ENCODE peak calls at places on chromosome 21, in six cellular contexts. F is GM12878, M is endothelial cell of umbilical vein, V is mesenchymal stem cell, Q is IMR-90, P is GM23248. W is an unnamed sample.

GRCh38 chr21:26388731-26389231 is 184.3 kb downstream of the CYYR1 start:
- DNase-seq in F (no peak), M (peak; percentile 68), V (peak; percentile 50), Q (peak; percentile 38), P (peak; percentile 88), W (no peak)

GRCh38 chr21:19461481-19462205 is 1058.1 kb upstream of the TMPRSS15 start:
- DNase-seq in F (no peak), M (no peak), V (no peak), Q (no peak), P (no peak), W (no peak)

GRCh38 chr21:44898011-44898493 is 22.6 kb downstream of the ITGB2 start:
- DNase-seq in F (no peak), M (no peak), V (no peak), Q (no peak), P (no peak), W (no peak)

GRCh38 chr21:25563399-25564116 is 43.7 kb downstream of the MRPL39 start:
- DNase-seq in F (peak; percentile 87), M (peak; percentile 49), V (peak; percentile 16), Q (no peak), P (peak; percentile 7), W (no peak)

GRCh38 chr21:45087022-45087823 is 12.8 kb downstream of the ADARB1 start:
- DNase-seq in F (no peak), M (no peak), V (no peak), Q (peak; percentile 44), P (no peak), W (no peak)

GRCh38 chr21:33070921-33071877 is 1.3 kb downstream of the OLIG1 start:
- DNase-seq in F (no peak), M (no peak), V (peak; percentile 23), Q (no peak), P (peak; percentile 13), W (peak; percentile 35)

GRCh38 chr21:44695176-44695575 is 1.8 kb upstream of the KRTAP10-12 start:
- DNase-seq in F (no peak), M (no peak), V (no peak), Q (no peak), P (no peak), W (no peak)

GRCh38 chr21:14677639-14678179 is 131.6 kb upstream of the SAMSN1 start:
- DNase-seq in F (no peak), M (no peak), V (no peak), Q (no peak), P (no peak), W (no peak)

GRCh38 chr21:26449161-26449560 is 123.9 kb downstream of the CYYR1 start:
- DNase-seq in F (no peak), M (peak; percentile 9), V (peak; percentile 89), Q (peak; percentile 43), P (peak; percentile 88), W (no peak)

GRCh38 chr21:25881524-25882376 is 147.0 kb downstream of the GABPA start:
- DNase-seq in F (peak; percentile 9), M (peak; percentile 65), V (peak; percentile 66), Q (peak; percentile 61), P (peak; percentile 67), W (peak; percentile 56)

GRCh38 chr21:34636961-34637360 is 22.0 kb upstream of the RCAN1 start:
- DNase-seq in F (no peak), M (no peak), V (no peak), Q (no peak), P (no peak), W (no peak)
- H2AFZ ChIP-seq in F (no peak overlapping the region), M (no peak overlapping the region), V (no peak overlapping the region), Q (no peak overlapping the region), P (no peak overlapping the region), W (no peak overlapping the region)

DNA sequence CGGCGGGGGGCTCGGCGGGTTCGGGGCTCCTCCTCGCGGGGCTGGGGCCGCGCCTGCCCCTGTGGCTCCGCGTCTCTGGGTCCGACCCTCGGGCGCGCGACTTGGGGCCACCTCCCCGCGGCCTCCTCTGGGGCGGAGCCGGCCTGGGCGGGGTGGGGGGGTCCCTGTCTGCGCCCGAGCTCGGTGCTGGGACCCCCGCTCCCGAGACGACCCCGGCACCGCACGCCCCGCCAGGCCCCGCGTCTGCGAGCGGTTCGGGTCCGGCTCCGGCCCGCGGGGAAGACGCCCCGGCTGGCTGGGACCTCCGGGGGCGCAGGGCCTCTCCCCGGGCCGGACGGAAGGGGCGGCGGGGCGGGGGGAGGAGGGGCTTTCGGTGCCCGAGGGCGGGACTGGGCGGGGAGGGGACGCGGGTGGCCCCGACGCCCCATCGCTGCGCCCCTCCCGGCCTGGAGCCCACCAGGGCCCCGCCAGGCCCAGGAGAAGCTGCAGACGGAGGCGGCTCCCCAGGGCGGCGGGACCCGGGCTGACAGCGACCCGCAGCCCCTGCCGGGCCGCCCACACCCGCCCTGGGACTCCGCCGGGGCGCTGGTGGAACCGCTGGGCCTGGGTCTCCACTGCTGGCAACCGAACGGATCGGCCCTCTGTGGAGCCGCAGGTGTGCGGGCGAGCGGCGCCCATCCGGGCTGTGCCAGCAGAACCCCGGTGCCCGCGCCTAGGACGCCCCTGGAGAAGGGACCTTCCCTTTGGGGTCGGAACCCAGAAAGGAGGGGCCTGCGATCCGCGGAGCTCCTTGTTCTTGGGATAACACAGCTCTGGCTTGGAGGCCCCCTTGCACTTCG is 610 bp downstream of the COL6A2 start:
- DNase-seq in F (no peak), M (no peak), V (no peak), Q (no peak), P (peak; percentile 47), W (no peak)
- H3K9ac ChIP-seq in F (no peak overlapping the region), M (no peak overlapping the region), V (peak overlapping the region; percentile 88), Q (peak overlapping the region; percentile 97), P (peak overlapping the region; percentile 97), W (no peak overlapping the region)

DNA sequence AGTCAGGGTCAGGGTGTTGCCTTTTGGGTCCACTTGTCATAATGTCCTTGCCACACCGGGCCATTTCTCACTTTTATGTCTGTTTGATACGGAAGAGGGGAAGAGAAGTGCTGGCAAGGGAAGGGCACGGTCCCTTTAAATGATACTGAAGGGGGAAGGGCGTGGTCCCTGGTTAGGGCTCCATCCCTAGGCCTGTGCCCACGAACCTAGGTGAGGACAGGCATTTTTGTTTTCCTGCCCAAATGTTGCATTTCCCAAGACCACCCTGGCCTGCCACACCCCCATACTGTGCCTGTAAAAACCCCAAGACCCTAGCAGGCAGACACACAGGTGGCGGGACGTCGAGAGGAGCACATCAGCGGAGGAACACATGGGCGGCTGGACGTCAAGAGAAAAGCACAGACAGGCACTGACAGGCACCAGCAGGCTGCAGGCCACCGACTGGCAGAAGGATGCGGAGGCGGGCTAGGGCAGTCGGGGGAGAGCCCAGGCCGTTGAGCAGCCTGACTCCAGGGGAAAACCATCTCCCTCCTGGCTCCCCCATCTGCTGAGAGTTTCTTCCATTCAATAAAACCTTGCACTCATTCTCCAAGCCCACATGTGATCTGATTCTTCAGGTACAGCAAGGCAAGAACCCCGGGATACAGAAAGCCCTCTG is 25.4 kb downstream of the B3GALT5 start:
- DNase-seq in F (no peak), M (no peak), V (no peak), Q (no peak), P (no peak), W (no peak)
- H2AFZ ChIP-seq in F (no peak overlapping the region), M (no peak overlapping the region), V (no peak overlapping the region), Q (no peak overlapping the region), P (no peak overlapping the region), W (no peak overlapping the region)

GRCh38 chr21:43658769-43659135 is 536 bp downstream of the HSF2BP start:
- DNase-seq in F (no peak), M (no peak), V (no peak), Q (no peak), P (no peak), W (no peak)
- H3K9ac ChIP-seq in F (peak overlapping the region; percentile 94), M (no peak overlapping the region), V (peak overlapping the region; percentile 87), Q (peak overlapping the region; percentile 85), P (peak overlapping the region; percentile 90), W (peak overlapping the region; percentile 37)

DNA sequence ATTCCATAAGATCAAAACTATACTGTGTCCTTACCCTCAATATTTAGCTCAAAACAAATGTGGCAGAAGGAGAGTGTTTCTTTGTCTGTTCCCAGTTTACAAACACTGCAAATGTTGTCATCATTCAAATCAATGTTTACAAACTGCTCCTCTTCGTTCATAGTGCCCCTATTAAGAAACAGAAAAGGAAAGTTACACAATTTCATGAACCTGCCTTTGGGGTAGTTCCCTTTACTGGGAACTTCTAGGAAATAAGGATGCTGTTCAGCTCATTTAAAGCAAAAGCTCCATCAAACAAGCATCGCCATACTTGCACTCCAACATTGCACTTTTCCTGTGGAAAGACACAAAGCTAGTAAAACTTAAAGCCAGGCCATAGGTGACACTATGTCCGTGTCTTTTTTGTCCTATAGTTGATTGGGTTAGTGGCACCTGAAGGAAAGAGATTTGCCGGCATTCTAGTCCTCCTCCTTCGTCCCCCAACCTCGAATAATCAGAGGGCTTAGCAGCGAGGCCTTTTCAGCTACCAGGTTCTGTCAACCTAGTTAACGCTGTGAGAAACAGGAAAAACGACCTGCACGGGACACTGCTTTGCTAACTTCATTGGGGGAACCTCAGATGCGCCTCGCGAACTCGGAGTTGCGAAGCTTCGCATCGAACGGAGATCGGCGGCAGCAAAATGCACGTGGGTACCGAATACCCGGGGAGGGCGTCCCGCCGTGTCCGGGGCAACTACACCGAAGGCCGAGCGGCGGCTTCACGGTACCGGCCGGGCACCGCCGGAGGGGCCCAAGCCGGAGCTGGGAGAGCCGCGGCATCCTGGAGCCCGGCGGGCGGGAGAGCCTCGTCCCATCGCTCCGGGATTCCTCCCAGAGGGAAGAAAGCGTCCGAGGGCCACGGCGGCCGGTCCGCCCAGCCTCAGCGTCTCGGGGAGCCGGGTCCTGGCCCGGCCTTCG is 720 bp downstream of the C21orf91 start:
- DNase-seq in F (no peak), M (peak; percentile 55), V (peak; percentile 47), Q (peak; percentile 23), P (peak; percentile 62), W (peak; percentile 56)
- H2AFZ ChIP-seq in F (peak overlapping the region; percentile 98), M (peak overlapping the region; percentile 94), V (peak overlapping the region; percentile 49), Q (peak overlapping the region; percentile 99), P (peak overlapping the region; percentile 85), W (peak overlapping the region; percentile 44)

DNA sequence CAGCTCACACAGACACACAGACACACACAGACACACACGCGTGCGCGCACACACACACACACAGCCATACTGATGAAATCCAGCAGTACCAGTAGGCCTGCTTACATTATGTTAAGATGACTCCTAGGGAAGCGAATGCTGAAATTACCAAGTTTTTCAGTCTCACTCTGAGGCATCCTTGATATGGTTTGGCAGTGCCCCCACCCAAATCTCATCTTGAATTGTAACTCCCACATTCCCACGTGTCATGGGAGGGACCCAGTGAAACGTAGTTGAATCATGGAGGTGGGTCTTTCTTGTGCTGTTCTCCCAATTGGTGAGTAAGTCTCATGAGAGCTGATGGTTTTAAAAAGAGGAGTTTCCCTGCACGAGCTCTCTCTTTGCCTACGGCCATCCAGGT is 64.1 kb downstream of the TIAM1 start:
- DNase-seq in F (no peak), M (no peak), V (no peak), Q (peak; percentile 37), P (no peak), W (no peak)
- H3K9ac ChIP-seq in F (no peak overlapping the region), M (no peak overlapping the region), V (no peak overlapping the region), Q (no peak overlapping the region), P (no peak overlapping the region), W (no peak overlapping the region)

GRCh38 chr21:29084372-29084771 is 10.9 kb upstream of the CCT8 start:
- DNase-seq in F (no peak), M (no peak), V (no peak), Q (no peak), P (no peak), W (no peak)
- H2AFZ ChIP-seq in F (no peak overlapping the region), M (no peak overlapping the region), V (no peak overlapping the region), Q (no peak overlapping the region), P (no peak overlapping the region), W (no peak overlapping the region)